ENCODE peak calls at places on chromosomes 6 and 20, in eight cellular contexts. X is fibroblast of lung; F is cardiac muscle cell; H is HCT116; A is CD8-positive, alpha-beta T cell; K is epithelial cell of esophagus; S is heart left ventricle; J is esophagus squamous epithelium. C is an unnamed sample.

GRCh38 chr20:19779634-19780033 is 21.6 kb downstream of the RIN2 start:
- DNase-seq in J (no peak), A (no peak), X (no peak), K (no peak), F (no peak), S (no peak), H (no peak), C (no peak)

GRCh38 chr6:145406733-145407256 is 328.5 kb downstream of the EPM2A start:
- DNase-seq in J (no peak), K (no peak), H (no peak), F (no peak), S (no peak), X (no peak), A (no peak), C (no peak)

GRCh38 chr20:36579996-36580545 is 6.7 kb downstream of the TGIF2 start:
- DNase-seq in S (no peak), K (no peak), J (no peak), H (no peak), X (peak; percentile 71), F (peak; percentile 32), A (no peak), C (no peak)

GRCh38 chr20:13788167-13788834 is 3.5 kb downstream of the NDUFAF5 start:
- DNase-seq in F (peak; percentile 68), A (peak; percentile 20), J (no peak), X (peak; percentile 63), H (peak; percentile 65), S (no peak), K (peak; percentile 80), C (peak; percentile 71)

GRCh38 chr20:38094373-38094775 is 60.8 kb downstream of the RPRD1B start:
- DNase-seq in J (no peak), H (no peak), K (peak; percentile 77), X (peak; percentile 69), A (peak; percentile 19), S (peak; percentile 51), F (peak; percentile 71), C (peak; percentile 71)

GRCh38 chr6:87827291-87827690 is 125.3 kb upstream of the AKIRIN2 start:
- DNase-seq in S (no peak), J (no peak), A (no peak), X (no peak), H (no peak), K (no peak), F (no peak), C (no peak)

GRCh38 chr20:38536310-38536709 is 44.7 kb upstream of the ADIG start:
- DNase-seq in A (no peak), F (no peak), X (peak; percentile 23), J (no peak), S (no peak), H (no peak), K (peak; percentile 87), C (peak; percentile 93)

GRCh38 chr20:19823971-19824370 is 65.9 kb downstream of the RIN2 start:
- DNase-seq in J (no peak), S (peak; percentile 60), F (no peak), H (no peak), K (peak; percentile 35), A (no peak), X (no peak), C (peak; percentile 17)

GRCh38 chr6:50840112-50840813 is 21.6 kb downstream of the TFAP2B start:
- DNase-seq in X (no peak), S (no peak), J (no peak), H (no peak), K (no peak), F (no peak), A (no peak), C (no peak)

GRCh38 chr6:67506352-67506751 is 1128.7 kb upstream of the ADGRB3 start:
- DNase-seq in F (no peak), H (no peak), K (no peak), A (no peak), J (no peak), S (no peak), X (no peak), C (no peak)

GRCh38 chr20:13009682-13010406 is 1.1 kb downstream of the SPTLC3 start:
- DNase-seq in F (peak; percentile 97), S (peak; percentile 55), K (peak; percentile 80), J (no peak), A (no peak), X (peak; percentile 97), H (no peak), C (peak; percentile 84)

GRCh38 chr20:42391807-42392206 is 773.6 kb upstream of the CHD6 start:
- DNase-seq in A (no peak), F (no peak), H (no peak), S (no peak), J (no peak), K (no peak), X (no peak), C (no peak)

DNA sequence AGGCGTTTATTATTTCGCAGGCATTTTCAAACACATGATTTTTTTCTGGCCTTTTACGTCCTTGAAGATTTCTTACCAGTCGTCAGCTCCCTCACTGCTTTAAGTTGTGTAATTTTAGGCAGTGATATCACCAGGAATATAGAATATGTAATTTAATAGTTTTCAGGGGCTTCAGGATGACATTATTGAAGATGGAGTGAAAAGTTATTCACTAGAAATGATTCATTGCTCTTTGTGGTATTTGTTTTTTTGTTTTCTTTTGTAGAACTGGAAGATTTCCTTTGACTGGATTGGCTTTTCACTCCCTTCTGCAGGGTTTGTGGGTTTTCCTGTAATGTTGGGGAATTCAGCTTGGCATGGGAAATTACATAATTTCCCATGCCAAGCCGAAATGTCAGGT is 2.0 kb downstream of the LRRC1 start:
- DNase-seq in A (no peak), H (no peak), S (no peak), F (no peak), K (peak; percentile 35), X (peak; percentile 36), J (no peak), C (peak; percentile 59)
- H3K4me3 ChIP-seq in A (no peak overlapping the region), H (peak overlapping the region; percentile 75), S (peak overlapping the region; percentile 86), F (no peak overlapping the region), K (peak overlapping the region; percentile 86), X (peak overlapping the region; percentile 97), J (peak overlapping the region; percentile 75), C (peak overlapping the region; percentile 70)

DNA sequence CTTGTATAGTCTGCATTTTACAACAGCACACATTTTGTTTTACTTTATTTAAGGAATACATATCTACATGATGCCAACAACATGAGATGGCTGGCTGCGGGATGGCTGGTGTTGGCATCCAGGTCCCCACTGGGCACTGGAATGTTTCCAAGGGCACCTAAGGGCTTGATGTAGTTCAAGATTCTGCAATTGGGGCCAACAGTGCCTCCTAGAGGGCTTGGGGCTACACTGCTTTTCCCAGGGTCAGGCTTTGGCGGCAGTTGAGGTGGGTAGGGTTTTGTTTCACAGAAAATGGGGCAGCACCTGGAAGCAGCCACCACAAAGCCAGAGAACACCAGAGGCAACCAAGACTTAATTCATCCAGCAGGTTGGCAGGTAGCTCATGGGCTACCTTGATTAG is 202.2 kb upstream of the PRND start:
- DNase-seq in K (peak; percentile 35), J (no peak), S (no peak), H (no peak), X (no peak), A (no peak), F (no peak), C (peak; percentile 46)
- TF ChIP-seq CTCF in K (peak; percentile 51), J (peak; percentile 28), S (peak; percentile 8), H (peak; percentile 78), X (peak; percentile 40), A (no peak), F (peak; percentile 62), C (peak; percentile 84)

GRCh38 chr6:34142046-34142445 is 3.8 kb downstream of the GRM4 start:
- DNase-seq in S (no peak), J (no peak), F (no peak), X (no peak), A (no peak), K (no peak), H (no peak), C (no peak)
- H3K4me3 ChIP-seq in S (no peak overlapping the region), J (no peak overlapping the region), F (no peak overlapping the region), X (no peak overlapping the region), A (no peak overlapping the region), K (no peak overlapping the region), H (no peak overlapping the region), C (no peak overlapping the region)

DNA sequence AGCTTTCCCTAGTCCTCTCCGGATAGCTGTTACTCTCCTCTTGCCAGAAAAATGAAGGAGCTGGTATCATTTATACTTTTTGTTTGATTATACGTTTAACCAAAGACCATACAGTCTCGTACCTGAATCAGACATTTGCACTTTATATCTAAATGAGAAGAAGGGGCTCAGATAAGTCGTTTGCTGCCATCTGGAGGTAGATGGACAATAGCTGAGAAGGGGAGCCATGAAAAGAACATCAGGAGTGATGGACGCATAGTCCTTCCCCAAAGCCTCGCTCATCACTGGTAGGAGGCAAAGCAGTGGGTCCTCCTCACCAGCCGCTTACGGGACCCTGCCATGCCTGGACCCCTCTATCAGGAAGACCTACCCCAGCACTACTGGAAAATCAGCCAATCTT is 45.4 kb downstream of the RPF2 start:
- DNase-seq in F (no peak), K (no peak), X (no peak), A (no peak), J (no peak), S (no peak), H (no peak), C (no peak)
- TF ChIP-seq CTCF in F (no peak), K (peak; percentile 18), X (no peak), A (no peak), J (no peak), S (no peak), H (peak; percentile 27), C (no peak)

DNA sequence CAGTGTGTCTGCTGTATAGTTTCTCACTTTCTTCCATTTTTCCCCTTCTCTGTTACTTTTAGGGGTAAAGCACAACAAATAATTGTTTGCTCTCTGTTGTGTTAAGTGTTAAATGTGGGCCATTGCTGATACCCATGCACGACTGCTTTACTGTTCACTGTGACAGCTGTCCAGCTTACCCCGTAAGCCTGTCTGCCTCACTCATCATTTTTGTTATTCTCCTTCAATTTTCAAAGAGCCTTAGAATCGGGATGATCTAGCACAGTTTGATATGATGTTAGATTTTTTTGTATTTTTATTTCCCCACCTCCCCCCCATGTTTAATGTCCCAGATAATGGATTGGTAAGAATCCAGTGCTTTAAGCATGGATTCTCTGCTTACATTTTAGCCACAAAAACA is 41.2 kb upstream of the MLIP start:
- DNase-seq in K (no peak), S (no peak), J (no peak), F (no peak), H (no peak), A (no peak), X (no peak), C (no peak)
- H3K4me3 ChIP-seq in K (no peak overlapping the region), S (peak overlapping the region; percentile 31), J (no peak overlapping the region), F (no peak overlapping the region), H (peak overlapping the region; percentile 26), A (no peak overlapping the region), X (no peak overlapping the region), C (no peak overlapping the region)

GRCh38 chr6:56767892-56768531 is 125.3 kb upstream of the DST start:
- DNase-seq in J (no peak), X (no peak), H (no peak), S (no peak), A (no peak), K (no peak), F (no peak), C (no peak)
- TF ChIP-seq CTCF in J (no peak), X (no peak), H (no peak), S (no peak), A (no peak), K (peak; percentile 14), F (no peak), C (no peak)